ENCODE peak calls at places on chromosomes 5 and 9, in five cellular contexts. One of them, this sample, is unnamed.

GRCh38 chr5:141508808-141509611 is 20.1 kb downstream of the PCDHGC5 start:
- DNase-seq in tibial artery: peak; percentile 87
- DNase-seq in OCI-LY7: peak; percentile 75
- DNase-seq in hepatocyte: peak; percentile 78
- DNase-seq in gastrocnemius medialis: peak; percentile 48
- DNase-seq in this sample: no peak

GRCh38 chr9:3863114-3863528 is 337.3 kb upstream of the RFX3 start:
- DNase-seq in tibial artery: peak; percentile 28
- DNase-seq in OCI-LY7: no peak
- DNase-seq in hepatocyte: no peak
- DNase-seq in gastrocnemius medialis: no peak
- DNase-seq in this sample: no peak

GRCh38 chr9:89440548-89440947 is 57.4 kb downstream of the SEMA4D start:
- DNase-seq in tibial artery: peak; percentile 54
- DNase-seq in OCI-LY7: no peak
- DNase-seq in hepatocyte: no peak
- DNase-seq in gastrocnemius medialis: peak; percentile 93
- DNase-seq in this sample: no peak

GRCh38 chr5:72661405-72661804 is 154.2 kb upstream of the ZNF366 start:
- DNase-seq in tibial artery: no peak
- DNase-seq in OCI-LY7: no peak
- DNase-seq in hepatocyte: peak; percentile 28
- DNase-seq in gastrocnemius medialis: no peak
- DNase-seq in this sample: no peak

GRCh38 chr5:1118738-1119137 is 6.9 kb upstream of the SLC12A7 start:
- DNase-seq in tibial artery: no peak
- DNase-seq in OCI-LY7: no peak
- DNase-seq in hepatocyte: peak; percentile 82
- DNase-seq in gastrocnemius medialis: no peak
- DNase-seq in this sample: no peak

GRCh38 chr9:127525426-127526188 is 74.3 kb downstream of the LRSAM1 start:
- DNase-seq in tibial artery: no peak
- DNase-seq in OCI-LY7: peak; percentile 43
- DNase-seq in hepatocyte: no peak
- DNase-seq in gastrocnemius medialis: no peak
- DNase-seq in this sample: no peak

GRCh38 chr5:126358525-126358924 is 64.7 kb upstream of the GRAMD2B start:
- DNase-seq in tibial artery: no peak
- DNase-seq in OCI-LY7: no peak
- DNase-seq in hepatocyte: no peak
- DNase-seq in gastrocnemius medialis: no peak
- DNase-seq in this sample: no peak

GRCh38 chr5:94057655-94058054 is 316.3 kb upstream of the POU5F2 start:
- DNase-seq in tibial artery: no peak
- DNase-seq in OCI-LY7: no peak
- DNase-seq in hepatocyte: no peak
- DNase-seq in gastrocnemius medialis: no peak
- DNase-seq in this sample: no peak

GRCh38 chr5:39138892-39139291 is 64.7 kb upstream of the RICTOR start:
- DNase-seq in tibial artery: no peak
- DNase-seq in OCI-LY7: no peak
- DNase-seq in hepatocyte: no peak
- DNase-seq in gastrocnemius medialis: no peak
- DNase-seq in this sample: no peak

GRCh38 chr9:80650964-80651555 is 1038.3 kb downstream of the TLE1 start:
- DNase-seq in tibial artery: no peak
- DNase-seq in OCI-LY7: no peak
- DNase-seq in hepatocyte: peak; percentile 30
- DNase-seq in gastrocnemius medialis: no peak
- DNase-seq in this sample: no peak

GRCh38 chr5:172113036-172113435 is 75.0 kb downstream of the STK10 start:
- DNase-seq in tibial artery: no peak
- DNase-seq in OCI-LY7: peak; percentile 57
- DNase-seq in hepatocyte: no peak
- DNase-seq in gastrocnemius medialis: no peak
- DNase-seq in this sample: no peak

GRCh38 chr5:155017610-155018009 is 4.1 kb downstream of the KIF4B start:
- DNase-seq in tibial artery: no peak
- DNase-seq in OCI-LY7: no peak
- DNase-seq in hepatocyte: no peak
- DNase-seq in gastrocnemius medialis: no peak
- DNase-seq in this sample: no peak

GRCh38 chr5:15887072-15887471 is 292.5 kb downstream of the MARCHF11 start:
- DNase-seq in tibial artery: no peak
- DNase-seq in OCI-LY7: no peak
- DNase-seq in hepatocyte: no peak
- DNase-seq in gastrocnemius medialis: no peak
- DNase-seq in this sample: no peak

GRCh38 chr5:59169101-59169767 is 586.4 kb downstream of the RAB3C start:
- DNase-seq in tibial artery: no peak
- DNase-seq in OCI-LY7: no peak
- DNase-seq in hepatocyte: no peak
- DNase-seq in gastrocnemius medialis: peak; percentile 29
- DNase-seq in this sample: no peak

GRCh38 chr5:128338649-128339048 is 199.4 kb downstream of the FBN2 start:
- DNase-seq in tibial artery: no peak
- DNase-seq in OCI-LY7: no peak
- DNase-seq in hepatocyte: no peak
- DNase-seq in gastrocnemius medialis: no peak
- DNase-seq in this sample: no peak

GRCh38 chr9:134624827-134625181 is 16.8 kb upstream of the COL5A1 start:
- DNase-seq in tibial artery: peak; percentile 20
- DNase-seq in OCI-LY7: no peak
- DNase-seq in hepatocyte: no peak
- DNase-seq in gastrocnemius medialis: no peak
- DNase-seq in this sample: peak; percentile 66

GRCh38 chr9:6197330-6197729 is 18.3 kb upstream of the IL33 start:
- DNase-seq in tibial artery: no peak
- DNase-seq in OCI-LY7: peak; percentile 5
- DNase-seq in hepatocyte: peak; percentile 11
- DNase-seq in gastrocnemius medialis: no peak
- DNase-seq in this sample: no peak

GRCh38 chr9:20504930-20505329 is 117.4 kb downstream of the MLLT3 start:
- DNase-seq in tibial artery: no peak
- DNase-seq in OCI-LY7: no peak
- DNase-seq in hepatocyte: no peak
- DNase-seq in gastrocnemius medialis: no peak
- DNase-seq in this sample: no peak

GRCh38 chr9:78196258-78196657 is 39.6 kb upstream of the CEP78 start:
- DNase-seq in tibial artery: peak; percentile 25
- DNase-seq in OCI-LY7: peak; percentile 81
- DNase-seq in hepatocyte: no peak
- DNase-seq in gastrocnemius medialis: no peak
- DNase-seq in this sample: no peak
- TF ChIP-seq CTCF in tibial artery: no peak
- TF ChIP-seq CTCF in OCI-LY7: no peak
- TF ChIP-seq CTCF in hepatocyte: no peak
- TF ChIP-seq CTCF in gastrocnemius medialis: no peak
- TF ChIP-seq CTCF in this sample: no peak

GRCh38 chr9:26510137-26510536 is 382.5 kb downstream of the CAAP1 start:
- DNase-seq in tibial artery: no peak
- DNase-seq in OCI-LY7: no peak
- DNase-seq in hepatocyte: no peak
- DNase-seq in gastrocnemius medialis: no peak
- DNase-seq in this sample: no peak

GRCh38 chr9:26504057-26504456 is 388.5 kb downstream of the CAAP1 start:
- DNase-seq in tibial artery: no peak
- DNase-seq in OCI-LY7: no peak
- DNase-seq in hepatocyte: no peak
- DNase-seq in gastrocnemius medialis: no peak
- DNase-seq in this sample: no peak

DNA sequence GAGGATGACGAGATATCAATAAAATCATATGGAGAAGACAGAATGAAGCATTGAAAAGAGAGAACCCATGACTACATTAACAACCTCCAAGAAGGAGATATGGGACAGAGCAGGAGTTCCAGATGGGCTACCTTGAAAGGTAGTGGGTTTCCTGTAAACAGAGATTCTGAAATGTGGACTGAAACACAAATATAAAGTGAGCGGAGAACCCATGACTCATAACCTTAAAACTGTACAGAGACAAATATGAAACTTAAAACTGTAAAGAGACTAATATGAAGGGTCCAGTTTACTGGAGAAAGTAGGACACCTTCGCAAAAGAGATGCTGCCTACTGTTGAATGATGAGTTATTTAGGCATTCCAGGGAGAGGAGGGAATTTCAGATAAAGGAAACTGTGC is 383.7 kb downstream of the CAAP1 start:
- DNase-seq in tibial artery: no peak
- DNase-seq in OCI-LY7: no peak
- DNase-seq in hepatocyte: no peak
- DNase-seq in gastrocnemius medialis: no peak
- DNase-seq in this sample: no peak
- TF ChIP-seq CTCF in tibial artery: no peak
- TF ChIP-seq CTCF in OCI-LY7: no peak
- TF ChIP-seq CTCF in hepatocyte: no peak
- TF ChIP-seq CTCF in gastrocnemius medialis: no peak
- TF ChIP-seq CTCF in this sample: no peak

DNA sequence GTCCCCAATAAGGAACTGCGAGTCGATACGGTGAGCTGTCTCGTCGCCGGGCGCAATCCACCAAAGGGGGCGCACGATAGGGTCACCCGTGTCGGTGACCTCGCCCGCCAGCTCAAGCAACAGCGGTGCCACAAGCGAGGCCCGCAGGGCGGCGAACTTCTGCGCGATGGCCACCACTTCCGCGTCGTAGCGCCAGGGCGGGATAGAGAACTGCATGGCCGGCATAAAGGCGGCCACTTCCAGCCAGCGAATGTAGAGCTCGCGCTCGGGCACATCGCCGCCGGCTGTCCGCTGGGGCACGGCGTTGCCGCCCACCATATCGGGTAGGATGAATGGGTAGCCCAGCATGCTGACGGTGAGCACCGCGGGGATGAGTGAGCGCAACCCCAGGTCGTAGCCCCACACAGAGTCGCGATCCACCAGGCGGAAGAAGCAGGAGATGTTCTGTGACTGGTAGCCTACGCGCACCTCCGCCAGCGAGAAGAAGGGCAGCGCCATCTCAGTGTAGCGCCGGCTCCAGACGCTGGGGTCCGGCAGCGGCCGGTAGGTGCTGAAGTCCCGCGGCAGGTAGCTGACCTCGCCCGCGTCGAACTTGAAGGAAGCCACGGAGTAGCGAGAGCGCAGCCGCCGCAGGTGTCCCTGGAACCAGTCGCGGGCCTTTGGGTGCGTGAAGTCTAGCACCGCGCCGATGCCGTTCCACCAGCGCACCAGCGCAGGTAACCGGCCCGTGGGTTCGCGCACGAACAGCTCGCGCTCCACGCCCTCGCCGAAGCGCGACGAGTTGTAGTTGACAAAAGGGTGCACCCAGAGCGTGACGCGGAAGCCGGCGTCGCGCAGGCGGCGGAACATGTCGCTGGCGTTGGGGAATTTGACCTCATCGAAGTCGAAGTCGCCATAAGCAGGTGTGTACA is 5.5 kb downstream of the MYORG start:
- DNase-seq in tibial artery: no peak
- DNase-seq in OCI-LY7: no peak
- DNase-seq in hepatocyte: no peak
- DNase-seq in gastrocnemius medialis: no peak
- DNase-seq in this sample: no peak
- TF ChIP-seq CTCF in tibial artery: no peak
- TF ChIP-seq CTCF in OCI-LY7: no peak
- TF ChIP-seq CTCF in hepatocyte: no peak
- TF ChIP-seq CTCF in gastrocnemius medialis: no peak
- TF ChIP-seq CTCF in this sample: no peak

GRCh38 chr5:98734646-98735045 is 38.8 kb upstream of the RGMB start:
- DNase-seq in tibial artery: no peak
- DNase-seq in OCI-LY7: peak; percentile 2
- DNase-seq in hepatocyte: no peak
- DNase-seq in gastrocnemius medialis: no peak
- DNase-seq in this sample: no peak
- TF ChIP-seq CTCF in tibial artery: no peak
- TF ChIP-seq CTCF in OCI-LY7: peak; percentile 46
- TF ChIP-seq CTCF in hepatocyte: no peak
- TF ChIP-seq CTCF in gastrocnemius medialis: no peak
- TF ChIP-seq CTCF in this sample: peak; percentile 30